ENCODE peak calls at places on chromosomes 2 and 18, in five cellular contexts. H is head of caudate nucleus; O is H9; U is activated CD4-positive, CD25-positive, alpha-beta regulatory T cell treated with anti-CD3 and anti-CD28 coated beads, Interleukin-2, amount 50 U/mL, for 16 hours; L is progenitor cell of endocrine pancreas. P is an unnamed sample.

GRCh38 chr18:78090584-78090983 is 840.9 kb downstream of the GALR1 start:
- DNase-seq in H (no peak), O (no peak), U (no peak), L (no peak), P (no peak)

GRCh38 chr2:241964133-241964532 is 94.6 kb downstream of the RTP5 start:
- DNase-seq in H (no peak), O (no peak), U (no peak), L (no peak), P (no peak)

GRCh38 chr2:241635756-241636155 is 1.2 kb downstream of the THAP4 start:
- DNase-seq in H (no peak), O (no peak), U (no peak), L (no peak), P (peak; percentile 28)

GRCh38 chr2:222708274-222708710 is 36.8 kb downstream of the MOGAT1 start:
- DNase-seq in H (peak; percentile 91), O (peak; percentile 68), U (peak; percentile 50), L (peak; percentile 64), P (peak; percentile 76)

GRCh38 chr2:109410021-109410815 is 203.5 kb downstream of the SEPTIN10 start:
- DNase-seq in H (no peak), O (no peak), U (no peak), L (no peak), P (no peak)

GRCh38 chr2:216057688-216058193 is 23.9 kb downstream of the PECR start:
- DNase-seq in H (no peak), O (no peak), U (peak; percentile 19), L (no peak), P (no peak)

GRCh38 chr18:11999431-11999830 is 18.1 kb downstream of the IMPA2 start:
- DNase-seq in H (peak; percentile 26), O (no peak), U (no peak), L (no peak), P (no peak)

GRCh38 chr2:237352279-237352845 is 61.6 kb downstream of the COL6A3 start:
- DNase-seq in H (no peak), O (no peak), U (no peak), L (no peak), P (no peak)

GRCh38 chr2:42249284-42249683 is 80.1 kb downstream of the EML4 start:
- DNase-seq in H (no peak), O (no peak), U (no peak), L (no peak), P (no peak)

GRCh38 chr2:17620280-17620679 is 79.8 kb downstream of the VSNL1 start:
- DNase-seq in H (no peak), O (peak; percentile 38), U (no peak), L (no peak), P (no peak)

GRCh38 chr2:237059155-237059875 is 26.4 kb upstream of the COPS8 start:
- DNase-seq in H (no peak), O (no peak), U (no peak), L (no peak), P (no peak)

GRCh38 chr2:220736778-220737177 is 835.3 kb downstream of the EPHA4 start:
- DNase-seq in H (no peak), O (peak; percentile 28), U (no peak), L (no peak), P (no peak)

P was measured in HepG2.